ENCODE peak calls at places on chromosome 12, in nine cellular contexts. J is ascending aorta, L is activated T-cell treated with anti-CD3 and anti-CD28 coated beads for 1 hour, X is pons, V is left lung, I is foreskin keratinocyte, Y is progenitor cell of endocrine pancreas, N is NCI-H526 treated with DMSO at 0.1 percent for 48 hours, C is GM13977. Z is an unnamed sample.
A peak's percentile ranks its signal among the peaks of the same experiment; 100 is the strongest.

GRCh38 chr12:109389146-109389545 is 41.4 kb downstream of the MYO1H start:
- DNase-seq in J (no peak), X (no peak), I (no peak), C (no peak), N (no peak), Y (no peak), V (no peak), L (no peak), Z (no peak)

GRCh38 chr12:89278862-89279261 is 73.4 kb downstream of the DUSP6 start:
- DNase-seq in I (no peak), X (no peak), V (no peak), J (no peak), Y (no peak), L (no peak), C (no peak), N (no peak), Z (no peak)

GRCh38 chr12:56546680-56547079 is 25.1 kb downstream of the RBMS2 start:
- DNase-seq in C (no peak), V (no peak), J (no peak), X (no peak), Y (no peak), I (no peak), L (no peak), N (no peak), Z (no peak)

GRCh38 chr12:71799105-71799504 is 40.5 kb upstream of the TBC1D15 start:
- DNase-seq in L (no peak), I (peak; percentile 16), C (no peak), Y (no peak), X (no peak), N (no peak), J (no peak), V (no peak), Z (no peak)

GRCh38 chr12:113305281-113305856 is 29.5 kb downstream of the SLC8B1 start:
- DNase-seq in C (no peak), Y (no peak), I (no peak), V (no peak), L (no peak), X (peak; percentile 27), N (no peak), J (no peak), Z (no peak)

GRCh38 chr12:93825926-93826599 is 148.9 kb downstream of the CRADD start:
- DNase-seq in V (no peak), X (no peak), J (no peak), C (no peak), L (no peak), Y (no peak), N (no peak), I (no peak), Z (no peak)

GRCh38 chr12:115296613-115297012 is 612.6 kb upstream of the TBX3 start:
- DNase-seq in I (no peak), V (no peak), L (no peak), Y (no peak), J (no peak), X (no peak), N (no peak), C (no peak), Z (no peak)

GRCh38 chr12:83514372-83514771 is 827.7 kb downstream of the TMTC2 start:
- DNase-seq in X (no peak), N (no peak), I (peak; percentile 67), V (no peak), C (no peak), Y (no peak), L (no peak), J (no peak), Z (no peak)

GRCh38 chr12:49973361-49973830 is 649 bp downstream of the AQP6 start:
- DNase-seq in C (no peak), N (no peak), L (no peak), Y (no peak), I (no peak), V (no peak), J (no peak), X (no peak), Z (peak; percentile 58)

GRCh38 chr12:13181375-13182070 is 15.0 kb upstream of the EMP1 start:
- DNase-seq in C (no peak), J (no peak), N (no peak), Y (no peak), L (no peak), V (no peak), X (no peak), I (no peak), Z (no peak)

GRCh38 chr12:32889073-32889760 is 7.4 kb downstream of the PKP2 start:
- DNase-seq in V (no peak), C (no peak), X (no peak), J (no peak), L (no peak), N (no peak), I (peak; percentile 87), Y (no peak), Z (no peak)

GRCh38 chr12:30959110-30959710 is 32.7 kb downstream of the TSPAN11 start:
- DNase-seq in V (no peak), X (no peak), L (no peak), J (no peak), I (no peak), N (no peak), Y (no peak), C (no peak), Z (no peak)

GRCh38 chr12:58099476-58099875 is 158.1 kb downstream of the ATP23 start:
- DNase-seq in N (no peak), L (no peak), V (no peak), C (no peak), I (no peak), Y (no peak), J (no peak), X (no peak), Z (no peak)

Z was measured in cardiac septum.